ENCODE peak calls at places on chromosome 18, in six cellular contexts. N, M, Q, W, T and D are unnamed samples.

GRCh38 chr18:74869904-74870863 is 272.5 kb downstream of the ZNF407 start:
- DNase-seq in N (no peak), M (peak), Q (no peak), W (no peak), T (no peak), D (no peak)

GRCh38 chr18:69961718-69962117 is 14.0 kb upstream of the CD226 start:
- DNase-seq in N (no peak), M (no peak), Q (no peak), W (no peak), T (no peak), D (no peak)

GRCh38 chr18:5294113-5294617 is 1.4 kb downstream of the ZBTB14 start:
- DNase-seq in N (no peak), M (peak), Q (no peak), W (no peak), T (no peak), D (no peak)

GRCh38 chr18:76654536-76654935 is 159.5 kb upstream of the ZNF516 start:
- DNase-seq in N (no peak), M (no peak), Q (no peak), W (no peak), T (no peak), D (no peak)

GRCh38 chr18:40222736-40223135 is 1732.3 kb upstream of the PIK3C3 start:
- DNase-seq in N (no peak), M (peak), Q (no peak), W (no peak), T (no peak), D (peak)

GRCh38 chr18:79681484-79682387 is 2.1 kb downstream of the CTDP1 start:
- DNase-seq in N (no peak), M (no peak), Q (no peak), W (no peak), T (no peak), D (no peak)

GRCh38 chr18:78731423-78732032 is 248.1 kb upstream of the SALL3 start:
- DNase-seq in N (peak), M (no peak), Q (no peak), W (no peak), T (no peak), D (no peak)

GRCh38 chr18:76686737-76687231 is 135.6 kb upstream of the ZNF236 start:
- DNase-seq in N (peak), M (peak), Q (no peak), W (peak), T (peak), D (peak)

GRCh38 chr18:54149078-54149697 is 75.3 kb downstream of the MBD2 start:
- DNase-seq in N (no peak), M (peak), Q (no peak), W (no peak), T (peak), D (peak)

GRCh38 chr18:475202-475624 is 25.3 kb downstream of the COLEC12 start:
- DNase-seq in N (peak), M (peak), Q (peak), W (no peak), T (peak), D (peak)

GRCh38 chr18:63907649-63908048 is at the start of gene SERPINB10:
- DNase-seq in N (no peak), M (no peak), Q (no peak), W (no peak), T (no peak), D (peak)

GRCh38 chr18:808086-808485 is 4.0 kb downstream of the YES1 start:
- DNase-seq in N (no peak), M (peak), Q (no peak), W (no peak), T (no peak), D (no peak)

GRCh38 chr18:7757175-7757574 is 190.1 kb downstream of the PTPRM start:
- DNase-seq in N (no peak), M (peak), Q (no peak), W (no peak), T (no peak), D (no peak)

GRCh38 chr18:44793186-44793585 is 112.5 kb downstream of the SETBP1 start:
- DNase-seq in N (no peak), M (no peak), Q (no peak), W (no peak), T (no peak), D (no peak)

GRCh38 chr18:47745227-47745626 is 185.2 kb downstream of the SMAD2 start:
- DNase-seq in N (no peak), M (no peak), Q (no peak), W (no peak), T (no peak), D (no peak)

GRCh38 chr18:22817844-22818243 is 115.3 kb upstream of the RBBP8 start:
- DNase-seq in N (no peak), M (peak), Q (no peak), W (no peak), T (no peak), D (no peak)

GRCh38 chr18:10065296-10065695 is 151.5 kb downstream of the VAPA start:
- DNase-seq in N (no peak), M (no peak), Q (no peak), W (no peak), T (no peak), D (no peak)

GRCh38 chr18:13266208-13267100 is 47.9 kb downstream of the LDLRAD4 start:
- DNase-seq in N (no peak), M (no peak), Q (no peak), W (no peak), T (peak), D (no peak)

GRCh38 chr18:8480506-8481328 is 128.5 kb upstream of the RAB12 start:
- DNase-seq in N (peak), M (peak), Q (no peak), W (peak), T (peak), D (peak)

GRCh38 chr18:73240899-73241298 is 373.1 kb upstream of the NETO1 start:
- DNase-seq in N (no peak), M (no peak), Q (no peak), W (no peak), T (no peak), D (no peak)

GRCh38 chr18:76232813-76233212 is 262.2 kb downstream of the ZNF516 start:
- DNase-seq in N (no peak), M (no peak), Q (no peak), W (no peak), T (peak), D (no peak)

GRCh38 chr18:68738572-68738971 is 23.7 kb upstream of the TMX3 start:
- DNase-seq in N (no peak), M (no peak), Q (no peak), W (no peak), T (no peak), D (no peak)

GRCh38 chr18:49017813-49018552 is 67.2 kb upstream of the SMAD7 start:
- DNase-seq in N (no peak), M (no peak), Q (no peak), W (no peak), T (no peak), D (no peak)

GRCh38 chr18:77361382-77361781 is 111.7 kb downstream of the GALR1 start:
- DNase-seq in N (no peak), M (no peak), Q (no peak), W (no peak), T (no peak), D (no peak)

GRCh38 chr18:45910405-45911023 is 56.6 kb downstream of the EPG5 start:
- DNase-seq in N (peak), M (peak), Q (peak), W (peak), T (peak), D (peak)

GRCh38 chr18:9683418-9684396 is 24.4 kb upstream of the RAB31 start:
- DNase-seq in N (no peak), M (peak), Q (no peak), W (no peak), T (peak), D (peak)

GRCh38 chr18:47050468-47050867 is 15.0 kb upstream of the ELOA2 start:
- DNase-seq in N (no peak), M (peak), Q (no peak), W (peak), T (peak), D (peak)

DNA sequence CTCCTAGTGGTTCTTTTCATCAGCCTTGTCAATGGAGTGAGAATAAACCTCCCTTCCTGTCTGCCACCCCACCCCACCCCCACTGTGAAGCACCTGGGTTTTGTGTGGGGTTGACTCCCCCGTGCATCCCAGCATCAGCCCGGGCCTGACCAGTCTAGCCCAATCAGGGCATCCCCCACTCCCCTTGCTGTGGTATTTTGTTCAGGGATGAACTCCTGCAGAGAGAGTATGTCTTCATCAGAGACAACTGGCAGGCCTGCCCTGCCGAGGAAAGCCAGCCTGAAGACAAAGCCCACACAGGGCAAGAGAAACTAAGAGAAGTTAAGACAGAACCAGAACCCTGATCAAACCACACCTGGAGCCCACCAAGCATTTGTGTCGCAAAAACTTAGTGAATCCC is 36.7 kb upstream of the RMP24 start:
- DNase-seq in N (no peak), M (no peak), Q (no peak), W (no peak), T (no peak), D (no peak)
- H2AFZ ChIP-seq in N (no peak), M (no peak), Q (no peak), W (no peak), T (no peak), D (no peak)

GRCh38 chr18:24869285-24869684 is 408.8 kb downstream of the HRH4 start:
- DNase-seq in N (no peak), M (no peak), Q (no peak), W (no peak), T (no peak), D (peak)
- H4K91ac ChIP-seq in N (no peak), M (no peak), Q (no peak), W (no peak), T (no peak), D (no peak)

GRCh38 chr18:59928201-59928600 is 28.4 kb downstream of the PMAIP1 start:
- DNase-seq in N (no peak), M (no peak), Q (no peak), W (no peak), T (no peak), D (no peak)
- H2AFZ ChIP-seq in N (no peak), M (no peak), Q (no peak), W (no peak), T (no peak), D (no peak)

GRCh38 chr18:31554776-31555175 is 36.9 kb upstream of the TTR start:
- DNase-seq in N (no peak), M (no peak), Q (no peak), W (no peak), T (no peak), D (no peak)
- H4K91ac ChIP-seq in N (no peak), M (no peak), Q (no peak), W (no peak), T (no peak), D (no peak)